ENCODE peak calls at places on chromosome X, in ten cellular contexts. O is NCI-H748 treated with DMSO at 0.1 percent for 48 hours; D is skeletal muscle cell; N is foreskin fibroblast; H is nucleus accumbens; B is HEK293T; A is NB4; Y is NCI-H2081; Z is GM13976; Q is effector memory CD8-positive, alpha-beta T cell. I is an unnamed sample.

GRCh38 chrX:29225670-29226069 is 638.4 kb downstream of the IL1RAPL1 start:
- DNase-seq in O (no peak), D (no peak), N (no peak), H (no peak), B (no peak), A (no peak), Y (no peak), Z (no peak), Q (no peak), I (no peak)

GRCh38 chrX:136710324-136710951 is 62.5 kb downstream of the CD40LG start:
- DNase-seq in O (no peak), D (peak; percentile 19), N (no peak), H (no peak), B (no peak), A (no peak), Y (no peak), Z (peak; percentile 14), Q (no peak), I (no peak)

GRCh38 chrX:5672099-5672498 is 556.6 kb downstream of the NLGN4X start:
- DNase-seq in O (no peak), D (no peak), N (no peak), H (no peak), B (no peak), A (no peak), Y (no peak), Z (no peak), Q (no peak), I (no peak)

GRCh38 chrX:108426262-108426661 is 12.0 kb downstream of the COL4A6 start:
- DNase-seq in O (peak; percentile 21), D (no peak), N (no peak), H (no peak), B (no peak), A (no peak), Y (peak; percentile 16), Z (no peak), Q (no peak), I (no peak)

GRCh38 chrX:106959897-106960296 is 39.7 kb downstream of the CLDN2 start:
- DNase-seq in O (no peak), D (no peak), N (peak; percentile 42), H (no peak), B (peak; percentile 51), A (peak; percentile 1), Y (peak; percentile 1), Z (no peak), Q (no peak), I (peak; percentile 75)

GRCh38 chrX:110915120-110915519 is 119.5 kb upstream of the CHRDL1 start:
- DNase-seq in O (no peak), D (peak; percentile 43), N (peak; percentile 23), H (no peak), B (no peak), A (no peak), Y (no peak), Z (no peak), Q (no peak), I (no peak)

GRCh38 chrX:10011991-10012390 is 44.8 kb downstream of the CLDN34 start:
- DNase-seq in O (no peak), D (no peak), N (no peak), H (no peak), B (no peak), A (peak; percentile 26), Y (no peak), Z (no peak), Q (no peak), I (no peak)

GRCh38 chrX:97159916-97160800 is 276.4 kb downstream of the RPA4 start:
- DNase-seq in O (no peak), D (no peak), N (no peak), H (no peak), B (no peak), A (no peak), Y (no peak), Z (no peak), Q (no peak), I (peak; percentile 66)

GRCh38 chrX:133892337-133892736 is 93.1 kb downstream of the GPC3 start:
- DNase-seq in O (no peak), D (no peak), N (no peak), H (no peak), B (no peak), A (no peak), Y (no peak), Z (no peak), Q (no peak), I (no peak)

GRCh38 chrX:109199726-109200125 is 282.2 kb downstream of the GUCY2F start:
- DNase-seq in O (no peak), D (no peak), N (peak; percentile 5), H (no peak), B (no peak), A (no peak), Y (no peak), Z (no peak), Q (no peak), I (peak; percentile 35)

GRCh38 chrX:83759872-83760271 is 101.1 kb upstream of the CYLC1 start:
- DNase-seq in O (no peak), D (no peak), N (no peak), H (no peak), B (peak; percentile 5), A (peak; percentile 30), Y (peak; percentile 26), Z (peak; percentile 10), Q (no peak), I (peak; percentile 49)

GRCh38 chrX:21926527-21927278 is 13.8 kb upstream of the SMS start:
- DNase-seq in O (no peak), D (peak; percentile 84), N (peak; percentile 84), H (no peak), B (no peak), A (peak; percentile 76), Y (no peak), Z (peak; percentile 36), Q (no peak), I (peak; percentile 95)

GRCh38 chrX:74061879-74062278 is 242.1 kb upstream of the ZCCHC13 start:
- DNase-seq in O (no peak), D (no peak), N (no peak), H (no peak), B (no peak), A (no peak), Y (no peak), Z (no peak), Q (no peak), I (no peak)

GRCh38 chrX:103376979-103377324 is 614 bp downstream of the BEX3 start:
- DNase-seq in O (no peak), D (no peak), N (no peak), H (peak; percentile 29), B (peak; percentile 43), A (no peak), Y (peak; percentile 66), Z (no peak), Q (no peak), I (peak; percentile 57)

GRCh38 chrX:41332408-41332987 is 1.5 kb upstream of the DDX3X start:
- DNase-seq in O (no peak), D (no peak), N (no peak), H (no peak), B (no peak), A (peak; percentile 67), Y (no peak), Z (peak; percentile 32), Q (no peak), I (no peak)

GRCh38 chrX:150768580-150769190 is 75.5 kb downstream of the MTMR1 start:
- DNase-seq in O (no peak), D (no peak), N (no peak), H (peak; percentile 28), B (no peak), A (no peak), Y (no peak), Z (no peak), Q (no peak), I (no peak)

GRCh38 chrX:119870626-119871131 is 854 bp downstream of the RNF113A start:
- DNase-seq in O (peak; percentile 52), D (no peak), N (no peak), H (peak; percentile 5), B (peak; percentile 33), A (peak; percentile 69), Y (peak; percentile 36), Z (no peak), Q (peak; percentile 13), I (no peak)

GRCh38 chrX:48769230-48769629 is 7.7 kb downstream of the GLOD5 start:
- DNase-seq in O (no peak), D (no peak), N (no peak), H (no peak), B (no peak), A (no peak), Y (no peak), Z (no peak), Q (no peak), I (no peak)

GRCh38 chrX:130878350-130879341 is 24.4 kb downstream of the ENOX2 start:
- DNase-seq in O (no peak), D (peak; percentile 81), N (peak; percentile 87), H (no peak), B (no peak), A (peak; percentile 1), Y (no peak), Z (no peak), Q (no peak), I (peak; percentile 34)

GRCh38 chrX:10484683-10485247 is 135.6 kb downstream of the MID1 start:
- DNase-seq in O (no peak), D (no peak), N (no peak), H (no peak), B (no peak), A (no peak), Y (no peak), Z (no peak), Q (no peak), I (no peak)

GRCh38 chrX:152989292-152989658 is 4.6 kb downstream of the PNMA5 start:
- DNase-seq in O (no peak), D (peak; percentile 1), N (peak; percentile 2), H (no peak), B (no peak), A (peak; percentile 28), Y (no peak), Z (peak; percentile 61), Q (no peak), I (no peak)

GRCh38 chrX:25079020-25079419 is 63.3 kb upstream of the ARX start:
- DNase-seq in O (no peak), D (no peak), N (no peak), H (no peak), B (no peak), A (peak; percentile 0), Y (no peak), Z (no peak), Q (no peak), I (no peak)

GRCh38 chrX:45716747-45717146 is 516.1 kb upstream of the DIPK2B start:
- DNase-seq in O (no peak), D (no peak), N (no peak), H (no peak), B (no peak), A (no peak), Y (no peak), Z (no peak), Q (no peak), I (no peak)

GRCh38 chrX:76148753-76149152 is 24.1 kb upstream of the PBDC1 start:
- DNase-seq in O (peak; percentile 48), D (no peak), N (peak; percentile 10), H (no peak), B (no peak), A (peak; percentile 72), Y (peak; percentile 24), Z (no peak), Q (peak; percentile 30), I (peak; percentile 46)

GRCh38 chrX:41332988-41333743 is 796 bp upstream of the DDX3X start:
- DNase-seq in O (peak; percentile 85), D (peak; percentile 51), N (peak; percentile 66), H (peak; percentile 72), B (peak; percentile 82), A (peak; percentile 93), Y (peak; percentile 99), Z (peak; percentile 90), Q (peak; percentile 71), I (peak; percentile 79)

GRCh38 chrX:112108145-112108544 is 25.6 kb upstream of the TRPC5 start:
- DNase-seq in O (no peak), D (no peak), N (no peak), H (no peak), B (no peak), A (no peak), Y (no peak), Z (no peak), Q (no peak), I (no peak)

GRCh38 chrX:87664381-87664780 is 146.8 kb downstream of the KLHL4 start:
- DNase-seq in O (peak; percentile 51), D (no peak), N (no peak), H (no peak), B (no peak), A (peak; percentile 29), Y (no peak), Z (peak; percentile 9), Q (no peak), I (peak; percentile 46)

GRCh38 chrX:16586371-16587112 is 63.4 kb upstream of the S100G start:
- DNase-seq in O (no peak), D (no peak), N (no peak), H (no peak), B (no peak), A (no peak), Y (no peak), Z (no peak), Q (no peak), I (no peak)